ENCODE peak calls at places on chromosomes 13 and 19, in seven cellular contexts. One of them, this sample, is unnamed.

GRCh38 chr13:40389081-40389641 is 277.3 kb downstream of the FOXO1 start:
- DNase-seq in sigmoid colon: no peak
- DNase-seq in activated gamma-delta T cell treated with anti-CD3 and anti-CD28 coated beads, Interleukin-2, amount 50 U/mL, for 16 hours: peak; percentile 16
- DNase-seq in WTC11: no peak
- DNase-seq in stomach: no peak
- DNase-seq in dorsolateral prefrontal cortex: no peak
- DNase-seq in HT-29: no peak
- DNase-seq in this sample: peak; percentile 17

GRCh38 chr19:17775245-17775927 is 19.6 kb upstream of the B3GNT3 start:
- DNase-seq in dorsolateral prefrontal cortex: no peak
- DNase-seq in HT-29: peak; percentile 77
- DNase-seq in activated gamma-delta T cell treated with anti-CD3 and anti-CD28 coated beads, Interleukin-2, amount 50 U/mL, for 16 hours: peak; percentile 22
- DNase-seq in sigmoid colon: no peak
- DNase-seq in WTC11: peak; percentile 87
- DNase-seq in stomach: peak; percentile 42
- DNase-seq in this sample: peak; percentile 62

GRCh38 chr19:4870025-4870700 is 2.7 kb upstream of the PLIN3 start:
- DNase-seq in HT-29: peak; percentile 53
- DNase-seq in WTC11: no peak
- DNase-seq in dorsolateral prefrontal cortex: no peak
- DNase-seq in sigmoid colon: no peak
- DNase-seq in stomach: peak; percentile 42
- DNase-seq in activated gamma-delta T cell treated with anti-CD3 and anti-CD28 coated beads, Interleukin-2, amount 50 U/mL, for 16 hours: no peak
- DNase-seq in this sample: peak; percentile 60

GRCh38 chr19:15442142-15442920 is 7.4 kb downstream of the WIZ start:
- DNase-seq in dorsolateral prefrontal cortex: no peak
- DNase-seq in activated gamma-delta T cell treated with anti-CD3 and anti-CD28 coated beads, Interleukin-2, amount 50 U/mL, for 16 hours: no peak
- DNase-seq in WTC11: no peak
- DNase-seq in stomach: no peak
- DNase-seq in HT-29: no peak
- DNase-seq in sigmoid colon: no peak
- DNase-seq in this sample: no peak

GRCh38 chr13:79915386-79915785 is 425.5 kb downstream of the SPRY2 start:
- DNase-seq in sigmoid colon: no peak
- DNase-seq in activated gamma-delta T cell treated with anti-CD3 and anti-CD28 coated beads, Interleukin-2, amount 50 U/mL, for 16 hours: no peak
- DNase-seq in dorsolateral prefrontal cortex: no peak
- DNase-seq in WTC11: no peak
- DNase-seq in stomach: no peak
- DNase-seq in HT-29: no peak
- DNase-seq in this sample: no peak

GRCh38 chr19:34844254-34844653 is 71.2 kb upstream of the ZNF599 start:
- DNase-seq in activated gamma-delta T cell treated with anti-CD3 and anti-CD28 coated beads, Interleukin-2, amount 50 U/mL, for 16 hours: no peak
- DNase-seq in stomach: peak; percentile 3
- DNase-seq in sigmoid colon: no peak
- DNase-seq in HT-29: no peak
- DNase-seq in dorsolateral prefrontal cortex: no peak
- DNase-seq in WTC11: no peak
- DNase-seq in this sample: no peak

GRCh38 chr13:35866801-35867200 is 264.4 kb downstream of the DCLK1 start:
- DNase-seq in WTC11: no peak
- DNase-seq in sigmoid colon: no peak
- DNase-seq in stomach: no peak
- DNase-seq in dorsolateral prefrontal cortex: no peak
- DNase-seq in HT-29: no peak
- DNase-seq in activated gamma-delta T cell treated with anti-CD3 and anti-CD28 coated beads, Interleukin-2, amount 50 U/mL, for 16 hours: no peak
- DNase-seq in this sample: no peak

GRCh38 chr13:44904982-44905381 is 84.3 kb downstream of the NUFIP1 start:
- DNase-seq in activated gamma-delta T cell treated with anti-CD3 and anti-CD28 coated beads, Interleukin-2, amount 50 U/mL, for 16 hours: no peak
- DNase-seq in dorsolateral prefrontal cortex: no peak
- DNase-seq in HT-29: peak; percentile 17
- DNase-seq in sigmoid colon: peak; percentile 85
- DNase-seq in stomach: peak; percentile 52
- DNase-seq in WTC11: no peak
- DNase-seq in this sample: peak; percentile 39

GRCh38 chr19:58154287-58154678 is 3.7 kb upstream of the ZNF329 start:
- DNase-seq in stomach: peak; percentile 26
- DNase-seq in sigmoid colon: peak; percentile 69
- DNase-seq in WTC11: peak; percentile 13
- DNase-seq in dorsolateral prefrontal cortex: peak; percentile 4
- DNase-seq in HT-29: no peak
- DNase-seq in activated gamma-delta T cell treated with anti-CD3 and anti-CD28 coated beads, Interleukin-2, amount 50 U/mL, for 16 hours: no peak
- DNase-seq in this sample: peak; percentile 35

GRCh38 chr13:21753117-21753729 is 82.3 kb downstream of the FGF9 start:
- DNase-seq in sigmoid colon: no peak
- DNase-seq in HT-29: no peak
- DNase-seq in activated gamma-delta T cell treated with anti-CD3 and anti-CD28 coated beads, Interleukin-2, amount 50 U/mL, for 16 hours: no peak
- DNase-seq in WTC11: no peak
- DNase-seq in dorsolateral prefrontal cortex: no peak
- DNase-seq in stomach: no peak
- DNase-seq in this sample: no peak

GRCh38 chr19:18807861-18808331 is 16.8 kb upstream of the COMP start:
- DNase-seq in HT-29: no peak
- DNase-seq in dorsolateral prefrontal cortex: no peak
- DNase-seq in sigmoid colon: no peak
- DNase-seq in activated gamma-delta T cell treated with anti-CD3 and anti-CD28 coated beads, Interleukin-2, amount 50 U/mL, for 16 hours: no peak
- DNase-seq in stomach: no peak
- DNase-seq in WTC11: no peak
- DNase-seq in this sample: no peak

GRCh38 chr13:36453518-36453917 is 21.2 kb downstream of the CCNA1 start:
- DNase-seq in activated gamma-delta T cell treated with anti-CD3 and anti-CD28 coated beads, Interleukin-2, amount 50 U/mL, for 16 hours: no peak
- DNase-seq in WTC11: no peak
- DNase-seq in sigmoid colon: no peak
- DNase-seq in dorsolateral prefrontal cortex: no peak
- DNase-seq in stomach: no peak
- DNase-seq in HT-29: peak; percentile 43
- DNase-seq in this sample: no peak

GRCh38 chr19:11226716-11227166 is 12.7 kb upstream of the ANGPTL8 start:
- DNase-seq in HT-29: no peak
- DNase-seq in WTC11: no peak
- DNase-seq in dorsolateral prefrontal cortex: no peak
- DNase-seq in stomach: no peak
- DNase-seq in sigmoid colon: no peak
- DNase-seq in activated gamma-delta T cell treated with anti-CD3 and anti-CD28 coated beads, Interleukin-2, amount 50 U/mL, for 16 hours: no peak
- DNase-seq in this sample: no peak

GRCh38 chr19:58330458-58330857 is 3.7 kb downstream of the ZSCAN22 start:
- DNase-seq in dorsolateral prefrontal cortex: peak; percentile 39
- DNase-seq in sigmoid colon: no peak
- DNase-seq in HT-29: peak; percentile 66
- DNase-seq in WTC11: no peak
- DNase-seq in activated gamma-delta T cell treated with anti-CD3 and anti-CD28 coated beads, Interleukin-2, amount 50 U/mL, for 16 hours: no peak
- DNase-seq in stomach: peak; percentile 31
- DNase-seq in this sample: no peak

GRCh38 chr13:98575009-98575866 is 1.7 kb downstream of the STK24 start:
- DNase-seq in WTC11: no peak
- DNase-seq in sigmoid colon: no peak
- DNase-seq in HT-29: peak; percentile 66
- DNase-seq in activated gamma-delta T cell treated with anti-CD3 and anti-CD28 coated beads, Interleukin-2, amount 50 U/mL, for 16 hours: no peak
- DNase-seq in stomach: no peak
- DNase-seq in dorsolateral prefrontal cortex: no peak
- DNase-seq in this sample: no peak

GRCh38 chr19:10079031-10079453 is 7.1 kb upstream of the SHFL start:
- DNase-seq in WTC11: no peak
- DNase-seq in HT-29: no peak
- DNase-seq in dorsolateral prefrontal cortex: no peak
- DNase-seq in sigmoid colon: no peak
- DNase-seq in activated gamma-delta T cell treated with anti-CD3 and anti-CD28 coated beads, Interleukin-2, amount 50 U/mL, for 16 hours: no peak
- DNase-seq in stomach: no peak
- DNase-seq in this sample: peak; percentile 34

GRCh38 chr13:78602561-78603239 is 652 bp downstream of the POU4F1 start:
- DNase-seq in stomach: no peak
- DNase-seq in dorsolateral prefrontal cortex: no peak
- DNase-seq in WTC11: peak; percentile 32
- DNase-seq in activated gamma-delta T cell treated with anti-CD3 and anti-CD28 coated beads, Interleukin-2, amount 50 U/mL, for 16 hours: no peak
- DNase-seq in HT-29: no peak
- DNase-seq in sigmoid colon: no peak
- DNase-seq in this sample: no peak

GRCh38 chr13:99261040-99261439 is 2.9 kb upstream of the GPR18 start:
- DNase-seq in dorsolateral prefrontal cortex: no peak
- DNase-seq in HT-29: no peak
- DNase-seq in sigmoid colon: no peak
- DNase-seq in activated gamma-delta T cell treated with anti-CD3 and anti-CD28 coated beads, Interleukin-2, amount 50 U/mL, for 16 hours: no peak
- DNase-seq in WTC11: no peak
- DNase-seq in stomach: no peak
- DNase-seq in this sample: no peak

GRCh38 chr13:108478179-108478578 is 151.2 kb upstream of the MYO16 start:
- DNase-seq in HT-29: no peak
- DNase-seq in dorsolateral prefrontal cortex: no peak
- DNase-seq in WTC11: no peak
- DNase-seq in sigmoid colon: no peak
- DNase-seq in activated gamma-delta T cell treated with anti-CD3 and anti-CD28 coated beads, Interleukin-2, amount 50 U/mL, for 16 hours: no peak
- DNase-seq in stomach: no peak
- DNase-seq in this sample: no peak

GRCh38 chr19:50248413-50248812 is 45.0 kb downstream of the MYH14 start:
- DNase-seq in dorsolateral prefrontal cortex: no peak
- DNase-seq in stomach: no peak
- DNase-seq in sigmoid colon: no peak
- DNase-seq in HT-29: no peak
- DNase-seq in activated gamma-delta T cell treated with anti-CD3 and anti-CD28 coated beads, Interleukin-2, amount 50 U/mL, for 16 hours: no peak
- DNase-seq in WTC11: no peak
- DNase-seq in this sample: no peak